ENCODE peak calls at places on chromosome 21, in four cellular contexts. A is K562, H is SK-N-SH, Y is H1. L is an unnamed sample.
A peak's percentile ranks its signal among the peaks of the same experiment; 100 is the strongest.

GRCh38 chr21:31450971-31451370 is 106.9 kb upstream of the TIAM1 start:
- DNase-seq in Y (no peak), H (no peak), A (no peak), L (no peak)

GRCh38 chr21:42147386-42148020 is 71.4 kb upstream of the ABCG1 start:
- DNase-seq in A (no peak), H (peak; percentile 22), Y (no peak), L (no peak)

GRCh38 chr21:34667761-34668160 is 1.0 kb upstream of the CLIC6 start:
- DNase-seq in Y (no peak), A (no peak), H (no peak), L (no peak)

GRCh38 chr21:39082656-39083376 is 100.4 kb downstream of the PSMG1 start:
- DNase-seq in A (peak; percentile 61), Y (no peak), H (no peak), L (no peak)

GRCh38 chr21:35528109-35529042 is 479.3 kb upstream of the RUNX1 start:
- DNase-seq in H (no peak), Y (no peak), A (no peak), L (no peak)

GRCh38 chr21:44618504-44618903 is 6.6 kb downstream of the KRTAP10-8 start:
- DNase-seq in Y (peak; percentile 50), H (no peak), A (no peak), L (no peak)

GRCh38 chr21:16213518-16213917 is 483.7 kb downstream of the USP25 start:
- DNase-seq in H (no peak), A (no peak), Y (no peak), L (no peak)

GRCh38 chr21:28675265-28676041 is 317.2 kb downstream of the LTN1 start:
- DNase-seq in Y (no peak), A (no peak), H (no peak), L (no peak)

GRCh38 chr21:29366532-29366931 is 67.8 kb downstream of the BACH1 start:
- DNase-seq in Y (no peak), A (no peak), H (no peak), L (no peak)

GRCh38 chr21:42737969-42738590 is 84.7 kb downstream of the PDE9A start:
- DNase-seq in Y (no peak), H (no peak), A (no peak), L (no peak)

GRCh38 chr21:27694667-27695066 is 727.8 kb upstream of the ADAMTS5 start:
- DNase-seq in Y (no peak), H (no peak), A (no peak), L (no peak)

GRCh38 chr21:31659286-31660133 is at the start of gene SOD1:
- DNase-seq in H (peak; percentile 99), Y (peak; percentile 94), A (peak; percentile 98), L (peak; percentile 75)

DNA sequence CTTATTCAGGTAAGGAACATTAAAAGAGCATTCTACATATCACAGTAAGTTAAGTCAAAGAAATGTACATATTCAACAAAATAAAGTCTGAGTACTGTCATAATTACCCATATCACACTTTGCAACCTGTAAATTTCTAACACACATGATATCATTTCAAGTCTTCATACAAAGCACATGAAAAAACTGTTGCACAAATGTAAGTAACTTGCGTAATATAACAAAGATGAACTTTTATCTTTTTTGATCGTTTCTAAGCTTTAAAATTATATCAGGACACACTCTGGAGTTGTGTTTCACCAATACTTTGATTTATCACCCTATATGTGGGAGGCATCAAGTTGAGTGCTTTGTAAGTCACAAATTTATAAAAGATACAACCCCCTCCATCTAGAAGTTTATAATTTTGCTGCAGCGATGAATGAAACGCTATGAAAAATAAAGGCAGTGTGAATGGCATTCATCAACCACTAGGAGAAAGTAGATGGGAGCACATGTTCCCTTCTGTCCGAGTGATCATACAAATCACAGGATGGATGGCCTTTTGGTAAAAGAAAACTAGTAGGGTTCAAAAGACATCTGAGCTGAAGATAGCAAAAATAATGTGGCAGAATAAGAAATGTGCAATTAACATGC is 27.6 kb downstream of the NRIP1 start:
- DNase-seq in A (no peak), H (no peak), Y (no peak), L (no peak)
- TF ChIP-seq EP300 in A (no peak), H (no peak), Y (no peak), L (no peak)

GRCh38 chr21:46011267-46011967 is 29.8 kb downstream of the COL6A1 start:
- DNase-seq in H (no peak), A (no peak), Y (no peak), L (no peak)
- TF ChIP-seq RFX5 in H (no peak), A (no peak), Y (no peak), L (no peak)

DNA sequence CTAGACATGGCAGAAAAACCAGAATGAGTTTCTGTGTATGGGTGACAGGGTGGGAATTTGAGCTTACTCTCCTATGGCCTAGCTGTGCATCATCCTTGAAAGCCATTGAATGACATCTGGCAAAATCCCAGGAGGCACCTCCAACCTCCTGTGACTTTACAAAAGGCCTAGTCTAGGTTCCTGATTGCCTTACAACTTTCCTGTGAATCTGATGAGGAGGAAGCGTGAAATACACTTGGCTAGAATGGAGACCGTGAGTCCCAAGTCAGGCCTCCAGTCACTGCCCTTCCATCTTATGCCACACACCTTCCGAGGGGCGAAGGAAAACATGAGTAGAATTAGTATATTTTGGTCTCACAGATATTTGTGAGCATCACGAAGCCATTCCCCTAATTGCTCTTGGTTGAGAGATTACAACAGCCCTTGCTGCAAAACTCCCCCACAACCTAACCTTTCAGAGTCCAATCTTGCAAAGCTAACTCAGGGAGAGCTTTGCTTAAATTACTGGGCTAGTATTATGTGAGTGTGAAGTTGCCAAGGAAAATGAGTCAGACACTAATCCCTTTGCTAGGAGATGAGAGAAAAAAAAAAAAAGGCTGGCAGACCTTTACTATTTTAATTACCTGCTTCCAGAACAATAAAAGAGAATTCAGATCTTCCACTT is 36.3 kb upstream of the PAXBP1 start:
- DNase-seq in A (no peak), Y (no peak), H (no peak), L (no peak)
- TF ChIP-seq GABPA in A (no peak), Y (no peak), H (no peak), L (no peak)

GRCh38 chr21:25986928-25987327 is 183.6 kb downstream of the APP start:
- DNase-seq in Y (no peak), H (no peak), A (no peak), L (no peak)

GRCh38 chr21:25985990-25986389 is 184.6 kb downstream of the APP start:
- DNase-seq in A (no peak), H (no peak), Y (no peak), L (no peak)

GRCh38 chr21:25984538-25984937 is 186.0 kb downstream of the APP start:
- DNase-seq in H (no peak), A (no peak), Y (no peak), L (no peak)

GRCh38 chr21:25983745-25984144 is 186.8 kb downstream of the APP start:
- DNase-seq in A (no peak), H (peak; percentile 46), Y (no peak), L (no peak)

DNA sequence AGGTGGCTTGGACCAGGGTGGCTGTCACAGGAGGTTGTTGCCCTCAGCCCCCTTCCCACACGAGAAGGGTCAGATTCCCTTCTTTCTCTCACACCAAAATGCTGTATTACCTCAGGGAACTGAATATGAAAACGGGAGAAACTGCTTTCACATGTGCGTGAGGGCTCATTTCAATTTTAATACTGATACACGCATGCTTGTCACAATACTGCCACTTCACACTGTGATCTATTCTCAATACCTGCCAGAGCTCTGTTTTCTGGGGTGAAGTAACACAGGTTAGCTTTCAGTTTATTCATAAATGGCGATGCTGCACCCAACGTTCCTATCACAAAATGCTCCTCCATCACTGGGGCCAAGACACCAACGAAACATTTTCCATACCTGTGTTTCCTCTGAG is 181.8 kb downstream of the APP start:
- DNase-seq in A (no peak), H (no peak), Y (no peak), L (no peak)
- TF ChIP-seq EP300 in A (no peak), H (no peak), Y (no peak), L (no peak)